ENCODE peak calls at places on chromosomes 13 and 19, in eight cellular contexts. C is activated naive CD4-positive, alpha-beta T cell treated with anti-CD3 and anti-CD28 coated beads, Interleukin-2, amount 10 ng/mL, durations not matched to agents 7 days and 5 days; K is GM04504; L is breast epithelium; R is uterus; M is fibroblast of pulmonary artery; D is A549; U is RKO. S is an unnamed sample.

GRCh38 chr19:17260842-17261325 is 3.7 kb downstream of the USHBP1 start:
- DNase-seq in K (no peak), R (peak), L (peak), M (peak), U (peak), D (peak), C (peak), S (peak)

GRCh38 chr13:74131206-74131605 is 3.0 kb downstream of the KLF12 start:
- DNase-seq in D (no peak), M (no peak), C (no peak), K (no peak), L (no peak), R (no peak), U (no peak), S (no peak)

GRCh38 chr13:114134944-114135610 is 2.7 kb upstream of the RASA3 start:
- DNase-seq in K (no peak), M (no peak), D (no peak), U (no peak), L (no peak), C (no peak), R (no peak), S (no peak)

GRCh38 chr19:17522988-17523872 is 11.8 kb downstream of the PGLS start:
- DNase-seq in R (no peak), C (peak), L (no peak), D (no peak), M (no peak), U (no peak), K (no peak), S (peak)

GRCh38 chr19:10092648-10093294 is 6.7 kb downstream of the SHFL start:
- DNase-seq in U (no peak), L (no peak), D (no peak), C (no peak), M (no peak), K (no peak), R (no peak), S (no peak)

GRCh38 chr13:23639672-23640275 is 69.6 kb downstream of the TNFRSF19 start:
- DNase-seq in K (no peak), D (no peak), M (no peak), C (no peak), R (no peak), L (no peak), U (no peak), S (no peak)

GRCh38 chr19:46288896-46289588 is 7.8 kb upstream of the HIF3A start:
- DNase-seq in K (peak), U (peak), M (peak), R (no peak), L (no peak), C (no peak), D (peak), S (peak)

GRCh38 chr13:48142437-48142836 is 47.5 kb upstream of the MED4 start:
- DNase-seq in R (no peak), K (no peak), U (no peak), D (no peak), L (no peak), C (no peak), M (no peak), S (no peak)

GRCh38 chr19:3006075-3006767 is 22.9 kb downstream of the TLE2 start:
- DNase-seq in D (peak), U (no peak), K (no peak), R (no peak), C (no peak), L (no peak), M (no peak), S (no peak)

GRCh38 chr19:18322318-18322758 is 538 bp downstream of the LSM4 start:
- DNase-seq in U (peak), M (peak), L (no peak), D (peak), K (peak), C (peak), R (no peak), S (peak)

GRCh38 chr19:10316229-10317044 is 622 bp upstream of the FDX2 start:
- DNase-seq in D (no peak), U (no peak), K (no peak), R (no peak), M (no peak), L (no peak), C (no peak), S (no peak)

GRCh38 chr13:32581177-32581786 is 5.0 kb upstream of the PDS5B start:
- DNase-seq in L (no peak), C (no peak), D (no peak), M (peak), K (no peak), R (no peak), U (peak), S (no peak)

GRCh38 chr19:32662186-32662585 is 12.8 kb downstream of the ANKRD27 start:
- DNase-seq in U (peak), R (no peak), M (peak), C (no peak), D (no peak), L (no peak), K (no peak), S (no peak)

GRCh38 chr13:25148005-25148798 is 23.9 kb downstream of the AMER2 start:
- DNase-seq in C (no peak), M (no peak), U (no peak), L (no peak), K (no peak), D (no peak), R (no peak), S (no peak)

GRCh38 chr13:36432106-36432544 is at the start of gene CCNA1:
- DNase-seq in M (peak), L (no peak), C (peak), K (no peak), D (peak), U (no peak), R (peak), S (peak)

GRCh38 chr13:20505405-20506366 is 20.0 kb downstream of the CRYL1 start:
- DNase-seq in C (no peak), U (no peak), R (no peak), D (no peak), K (no peak), M (no peak), L (no peak), S (no peak)

GRCh38 chr13:52809310-52809769 is 39.1 kb downstream of the PCDH8 start:
- DNase-seq in M (peak), L (peak), C (peak), U (peak), K (peak), D (peak), R (no peak), S (no peak)

GRCh38 chr19:5805465-5806132 is 732 bp downstream of the NRTN start:
- DNase-seq in D (peak), K (no peak), L (peak), U (peak), C (peak), M (peak), R (no peak), S (peak)

GRCh38 chr13:23753523-23753922 is 135.7 kb downstream of the MIPEP start:
- DNase-seq in D (peak), R (no peak), K (no peak), M (peak), L (no peak), U (no peak), C (no peak), S (no peak)

GRCh38 chr19:48548253-48548911 is 3.6 kb upstream of the SULT2B1 start:
- DNase-seq in C (no peak), K (no peak), M (no peak), U (no peak), R (no peak), L (no peak), D (no peak), S (no peak)

GRCh38 chr19:21023901-21024300 is 3.4 kb downstream of the ZNF430 start:
- DNase-seq in L (no peak), K (peak), U (peak), R (no peak), D (no peak), C (no peak), M (no peak), S (no peak)

GRCh38 chr19:17841810-17842662 is 5.7 kb downstream of the JAK3 start:
- DNase-seq in R (peak), K (no peak), U (peak), L (peak), C (peak), M (peak), D (peak), S (peak)

GRCh38 chr19:18422530-18423191 is 3.5 kb downstream of the SSBP4 start:
- DNase-seq in C (peak), K (no peak), U (no peak), L (no peak), M (no peak), D (no peak), R (no peak), S (no peak)

GRCh38 chr19:39083599-39083982 is 577 bp upstream of the ACP7 start:
- DNase-seq in R (no peak), C (no peak), L (no peak), D (no peak), U (no peak), K (no peak), M (no peak), S (no peak)

GRCh38 chr19:15534957-15535864 is 26.9 kb downstream of the CYP4F22 start:
- DNase-seq in C (no peak), U (no peak), K (no peak), D (no peak), M (no peak), R (no peak), L (no peak), S (no peak)

GRCh38 chr13:109669234-109669612 is 117.2 kb downstream of the IRS2 start:
- DNase-seq in D (no peak), C (no peak), L (no peak), U (no peak), M (no peak), K (no peak), R (no peak), S (peak)

GRCh38 chr13:62243146-62243545 is 827.5 kb upstream of the PCDH20 start:
- DNase-seq in L (no peak), R (no peak), M (no peak), D (no peak), K (no peak), U (no peak), C (no peak), S (no peak)

GRCh38 chr13:38519229-38519910 is 167.5 kb upstream of the FREM2 start:
- DNase-seq in D (no peak), C (no peak), K (no peak), U (no peak), L (no peak), R (no peak), M (no peak), S (no peak)

GRCh38 chr13:46530084-46530935 is 22.7 kb upstream of the LRCH1 start:
- DNase-seq in K (peak), M (peak), U (no peak), C (no peak), R (no peak), D (peak), L (no peak), S (no peak)

GRCh38 chr19:35995655-35995993 is 636 bp downstream of the SDHAF1 start:
- DNase-seq in K (no peak), R (peak), U (peak), M (peak), C (peak), D (peak), L (no peak), S (peak)

GRCh38 chr13:62168891-62169290 is 753.2 kb upstream of the PCDH20 start:
- DNase-seq in K (no peak), U (no peak), L (no peak), D (no peak), M (no peak), R (no peak), C (no peak), S (no peak)

GRCh38 chr19:3338541-3339181 is 27.7 kb upstream of the NFIC start:
- DNase-seq in D (no peak), C (peak), U (no peak), M (no peak), R (peak), L (peak), K (no peak), S (no peak)

GRCh38 chr19:39416152-39416551 is 3.7 kb downstream of the PLEKHG2 start:
- DNase-seq in D (no peak), K (no peak), L (no peak), U (no peak), C (no peak), M (no peak), R (no peak), S (no peak)

GRCh38 chr13:103663996-103664395 is 597.8 kb upstream of the SLC10A2 start:
- DNase-seq in K (no peak), L (peak), U (no peak), R (no peak), C (no peak), D (no peak), M (no peak), S (no peak)

GRCh38 chr13:75217949-75218348 is 264.0 kb downstream of the TBC1D4 start:
- DNase-seq in D (no peak), M (peak), U (no peak), R (no peak), L (no peak), C (no peak), K (peak), S (no peak)